ENCODE peak calls at places on chromosomes 1 and 21, in seven cellular contexts. R is left ventricle myocardium inferior, Y is suprapubic skin, H is cardiac muscle cell, B is astrocyte, V is astrocyte of the spinal cord, X is A549. I is an unnamed sample.

GRCh38 chr1:229221106-229222019 is 49.5 kb upstream of the RAB4A start:
- DNase-seq in R (no peak), Y (no peak), H (no peak), B (no peak), V (peak; percentile 58), X (peak; percentile 95), I (no peak)

GRCh38 chr1:20359451-20360330 is 69.0 kb downstream of the VWA5B1 start:
- DNase-seq in R (no peak), Y (no peak), H (no peak), B (no peak), V (no peak), X (no peak), I (no peak)

GRCh38 chr1:108877324-108877812 is 583 bp downstream of the GPSM2 start:
- DNase-seq in R (no peak), Y (no peak), H (no peak), B (peak; percentile 19), V (peak; percentile 46), X (no peak), I (no peak)

GRCh38 chr1:54310439-54311328 is 95.5 kb downstream of the SSBP3 start:
- DNase-seq in R (peak; percentile 49), Y (no peak), H (peak; percentile 78), B (peak; percentile 29), V (peak; percentile 29), X (peak; percentile 22), I (peak; percentile 47)

GRCh38 chr1:227886503-227886961 is 61.2 kb downstream of the WNT9A start:
- DNase-seq in R (no peak), Y (no peak), H (no peak), B (no peak), V (no peak), X (no peak), I (no peak)

GRCh38 chr1:224287714-224288113 is 42.3 kb downstream of the NVL start:
- DNase-seq in R (no peak), Y (no peak), H (no peak), B (no peak), V (no peak), X (no peak), I (no peak)

GRCh38 chr1:160628799-160629263 is 18.0 kb downstream of the SLAMF1 start:
- DNase-seq in R (no peak), Y (no peak), H (no peak), B (no peak), V (no peak), X (no peak), I (no peak)

GRCh38 chr21:46667191-46667734 is 31.8 kb downstream of the PRMT2 start:
- DNase-seq in R (no peak), Y (no peak), H (peak; percentile 18), B (peak; percentile 39), V (peak; percentile 36), X (peak; percentile 45), I (peak; percentile 51)

GRCh38 chr1:116556289-116557006 is 14.4 kb downstream of the CD58 start:
- DNase-seq in R (peak; percentile 57), Y (peak; percentile 79), H (no peak), B (peak; percentile 99), V (peak; percentile 95), X (peak; percentile 62), I (no peak)

GRCh38 chr1:162055062-162055461 is 14.4 kb upstream of the NOS1AP start:
- DNase-seq in R (no peak), Y (no peak), H (no peak), B (peak; percentile 65), V (peak; percentile 82), X (peak; percentile 68), I (no peak)

GRCh38 chr1:3905953-3906671 is 6.0 kb upstream of the C1orf174 start:
- DNase-seq in R (no peak), Y (peak; percentile 37), H (no peak), B (no peak), V (no peak), X (no peak), I (no peak)

GRCh38 chr1:113369715-113370114 is 20.6 kb upstream of the MAGI3 start:
- DNase-seq in R (no peak), Y (no peak), H (no peak), B (no peak), V (no peak), X (no peak), I (no peak)

GRCh38 chr1:167221126-167221803 is 579 bp downstream of the POU2F1 start:
- DNase-seq in R (peak; percentile 38), Y (peak; percentile 70), H (peak; percentile 73), B (no peak), V (no peak), X (no peak), I (peak; percentile 18)

GRCh38 chr1:1677718-1678580 is 14.6 kb downstream of the SLC35E2B start:
- DNase-seq in R (no peak), Y (no peak), H (no peak), B (no peak), V (no peak), X (no peak), I (peak; percentile 85)

GRCh38 chr21:46095106-46095719 is 2.7 kb upstream of the COL6A2 start:
- DNase-seq in R (no peak), Y (no peak), H (no peak), B (no peak), V (no peak), X (no peak), I (no peak)

GRCh38 chr1:152107984-152108898 is 7.0 kb downstream of the TCHH start:
- DNase-seq in R (peak; percentile 23), Y (no peak), H (no peak), B (peak; percentile 48), V (peak; percentile 20), X (peak; percentile 83), I (no peak)

GRCh38 chr1:19974822-19975416 is 4.5 kb downstream of the PLA2G2A start:
- DNase-seq in R (peak; percentile 49), Y (no peak), H (peak; percentile 31), B (peak; percentile 62), V (peak; percentile 62), X (peak; percentile 67), I (peak; percentile 37)

GRCh38 chr1:27556781-27557595 is 47.0 kb downstream of the AHDC1 start:
- DNase-seq in R (peak; percentile 94), Y (peak; percentile 97), H (peak; percentile 83), B (peak; percentile 92), V (peak; percentile 97), X (peak; percentile 95), I (peak; percentile 91)

GRCh38 chr1:82018319-82018718 is 217.6 kb downstream of the ADGRL2 start:
- DNase-seq in R (no peak), Y (no peak), H (no peak), B (no peak), V (no peak), X (no peak), I (no peak)

GRCh38 chr1:148354284-148354869 is 128.7 kb downstream of the PPIAL4G start:
- DNase-seq in R (no peak), Y (no peak), H (no peak), B (no peak), V (no peak), X (no peak), I (no peak)

GRCh38 chr21:37006521-37007291 is at the start of gene RIPPLY3:
- DNase-seq in R (no peak), Y (no peak), H (peak; percentile 37), B (peak; percentile 19), V (peak; percentile 9), X (peak; percentile 29), I (peak; percentile 45)

GRCh38 chr1:32199717-32200072 is 700 bp upstream of the CCDC28B start:
- DNase-seq in R (peak; percentile 81), Y (no peak), H (peak; percentile 34), B (no peak), V (no peak), X (no peak), I (no peak)

GRCh38 chr1:177912991-177913390 is 56.9 kb downstream of the SEC16B start:
- DNase-seq in R (no peak), Y (no peak), H (no peak), B (no peak), V (no peak), X (no peak), I (no peak)

GRCh38 chr1:31910933-31911332 is 27.2 kb downstream of the PTP4A2 start:
- DNase-seq in R (no peak), Y (no peak), H (no peak), B (no peak), V (no peak), X (no peak), I (no peak)

GRCh38 chr1:26696645-26697440 is 1.0 kb downstream of the ARID1A start:
- DNase-seq in R (peak; percentile 39), Y (peak; percentile 75), H (peak; percentile 44), B (no peak), V (no peak), X (no peak), I (peak; percentile 53)

GRCh38 chr1:40945491-40945973 is 34.0 kb upstream of the CTPS1 start:
- DNase-seq in R (no peak), Y (no peak), H (no peak), B (no peak), V (peak; percentile 6), X (no peak), I (no peak)

GRCh38 chr1:184972281-184973055 is 1.8 kb downstream of the NIBAN1 start:
- DNase-seq in R (no peak), Y (no peak), H (no peak), B (peak; percentile 51), V (peak; percentile 58), X (no peak), I (no peak)
- TF ChIP-seq CTCF in R (no peak), Y (no peak), H (no peak), B (no peak), V (no peak), X (no peak), I (no peak)

GRCh38 chr1:154772611-154773515 is 97.2 kb downstream of the KCNN3 start:
- DNase-seq in R (no peak), Y (peak; percentile 48), H (no peak), B (no peak), V (no peak), X (no peak), I (no peak)
- TF ChIP-seq CTCF in R (no peak), Y (no peak), H (no peak), B (no peak), V (no peak), X (no peak), I (no peak)

GRCh38 chr1:236774926-236775325 is 20.2 kb upstream of the MTR start:
- DNase-seq in R (no peak), Y (no peak), H (peak; percentile 38), B (no peak), V (no peak), X (peak; percentile 37), I (no peak)
- TF ChIP-seq CTCF in R (peak; percentile 57), Y (no peak), H (peak; percentile 65), B (peak; percentile 7), V (peak; percentile 31), X (peak; percentile 24), I (no peak)

GRCh38 chr21:44960141-44961092 is 20.6 kb downstream of the SLX9 start:
- DNase-seq in R (peak; percentile 18), Y (no peak), H (no peak), B (no peak), V (no peak), X (no peak), I (no peak)
- TF ChIP-seq CTCF in R (no peak), Y (no peak), H (no peak), B (no peak), V (no peak), X (no peak), I (no peak)

DNA sequence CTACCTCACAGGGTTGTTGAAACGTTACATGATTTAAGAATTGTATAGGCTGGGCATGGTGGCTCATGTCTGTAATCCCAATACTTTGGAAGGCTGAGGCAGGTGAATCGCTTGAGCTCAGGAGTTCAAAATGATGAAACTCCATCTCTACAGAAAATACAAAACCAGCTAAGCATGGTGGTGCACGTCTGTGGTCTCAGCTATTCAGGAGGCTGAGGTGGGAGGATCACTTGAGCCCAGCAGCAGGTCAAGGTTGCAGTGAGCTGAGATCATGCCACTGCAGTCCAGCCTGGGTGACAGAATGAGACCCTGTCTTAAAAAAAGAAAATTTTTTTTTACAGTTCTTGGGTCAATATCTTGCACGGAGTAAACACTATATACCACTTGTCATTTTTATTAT is 8.2 kb downstream of the PHLDA3 start:
- DNase-seq in R (no peak), Y (no peak), H (no peak), B (no peak), V (no peak), X (no peak), I (no peak)
- TF ChIP-seq CTCF in R (no peak), Y (no peak), H (no peak), B (no peak), V (no peak), X (no peak), I (no peak)